ENCODE peak calls at places on chromosome 7, in eight cellular contexts. K is prostate gland, A is stomach, M is IMR-90, X is transverse colon, I is gastrocnemius medialis, S is adrenal gland, C is ovary. B is an unnamed sample.
A peak's percentile ranks its signal among the peaks of the same experiment; 100 is the strongest.

GRCh38 chr7:28433604-28434254 is 21.4 kb downstream of the CREB5 start:
- DNase-seq in A (no peak), M (peak; percentile 52), K (no peak), C (no peak), S (no peak), X (no peak), I (no peak), B (no peak)

GRCh38 chr7:16137944-16138343 is 283.4 kb downstream of the CRPPA start:
- DNase-seq in K (no peak), X (no peak), M (no peak), I (no peak), S (no peak), A (no peak), C (no peak), B (no peak)

GRCh38 chr7:138257459-138258193 is 181.4 kb downstream of the AKR1D1 start:
- DNase-seq in S (peak; percentile 53), X (no peak), K (no peak), C (no peak), A (peak; percentile 65), M (no peak), I (no peak), B (no peak)

GRCh38 chr7:22364910-22365309 is 8.0 kb upstream of the RAPGEF5 start:
- DNase-seq in X (no peak), I (no peak), A (no peak), C (no peak), S (no peak), K (no peak), M (no peak), B (no peak)

GRCh38 chr7:125857606-125858005 is 928.0 kb upstream of the POT1 start:
- DNase-seq in X (no peak), I (no peak), C (no peak), K (no peak), S (no peak), M (no peak), A (no peak), B (no peak)

GRCh38 chr7:135510603-135511183 is 791 bp upstream of the CNOT4 start:
- DNase-seq in I (no peak), A (no peak), X (no peak), C (no peak), S (no peak), K (peak; percentile 4), M (peak; percentile 41), B (no peak)

GRCh38 chr7:133401225-133401624 is 148.3 kb downstream of the EXOC4 start:
- DNase-seq in X (no peak), S (no peak), C (no peak), K (no peak), I (no peak), A (no peak), M (peak; percentile 11), B (no peak)

GRCh38 chr7:140403878-140404564 is at the start of gene RAB19:
- DNase-seq in A (peak; percentile 77), I (no peak), M (no peak), X (peak; percentile 75), S (no peak), K (peak; percentile 51), C (no peak), B (no peak)

GRCh38 chr7:89308535-89308934 is 513.0 kb upstream of the TEX47 start:
- DNase-seq in I (no peak), S (no peak), K (peak; percentile 52), X (no peak), A (no peak), C (no peak), M (no peak), B (no peak)

GRCh38 chr7:117950601-117951278 is 77.5 kb upstream of the CTTNBP2 start:
- DNase-seq in K (no peak), X (peak; percentile 62), S (no peak), C (no peak), M (no peak), I (no peak), A (no peak), B (no peak)

GRCh38 chr7:114789942-114790341 is 132.0 kb upstream of the MDFIC start:
- DNase-seq in M (peak; percentile 87), X (no peak), S (no peak), K (no peak), I (no peak), A (no peak), C (no peak), B (no peak)

GRCh38 chr7:52936750-52937149 is 98.7 kb upstream of the POM121L12 start:
- DNase-seq in C (no peak), M (no peak), S (no peak), K (no peak), X (no peak), I (no peak), A (no peak), B (no peak)

GRCh38 chr7:101896312-101896711 is 78.9 kb downstream of the CUX1 start:
- DNase-seq in I (no peak), M (no peak), A (no peak), C (no peak), X (no peak), K (no peak), S (no peak), B (no peak)

GRCh38 chr7:8172372-8173354 is 89.3 kb downstream of the ICA1 start:
- DNase-seq in I (no peak), K (no peak), X (no peak), M (no peak), C (no peak), S (no peak), A (no peak), B (no peak)

GRCh38 chr7:28759373-28760013 is 198.6 kb downstream of the TRIL start:
- DNase-seq in A (no peak), M (peak; percentile 80), X (no peak), I (no peak), S (no peak), C (no peak), K (no peak), B (no peak)

GRCh38 chr7:17144313-17144712 is 154.1 kb upstream of the AHR start:
- DNase-seq in A (no peak), M (peak; percentile 46), K (no peak), I (no peak), S (no peak), X (no peak), C (no peak), B (no peak)

GRCh38 chr7:48384180-48384752 is 213.0 kb downstream of the ABCA13 start:
- DNase-seq in A (no peak), K (no peak), M (no peak), I (no peak), S (no peak), C (no peak), X (no peak), B (no peak)

GRCh38 chr7:100684534-100685042 is 9.5 kb downstream of the GIGYF1 start:
- DNase-seq in I (no peak), C (no peak), S (no peak), K (no peak), M (no peak), A (no peak), X (no peak), B (no peak)

GRCh38 chr7:30403477-30403876 is 75.1 kb downstream of the NOD1 start:
- DNase-seq in A (no peak), K (no peak), C (no peak), X (peak; percentile 56), M (no peak), I (no peak), S (no peak), B (no peak)

GRCh38 chr7:157193274-157193673 is 54.5 kb downstream of the UBE3C start:
- DNase-seq in I (no peak), S (no peak), C (no peak), X (no peak), M (no peak), A (no peak), K (no peak), B (no peak)

GRCh38 chr7:157188091-157188665 is 49.5 kb downstream of the UBE3C start:
- DNase-seq in A (no peak), M (no peak), S (no peak), I (no peak), C (no peak), K (no peak), X (no peak), B (no peak)

GRCh38 chr7:157194948-157195347 is 56.2 kb downstream of the UBE3C start:
- DNase-seq in M (no peak), X (no peak), K (no peak), S (no peak), I (no peak), C (no peak), A (no peak), B (no peak)

GRCh38 chr7:157192861-157193260 is 54.1 kb downstream of the UBE3C start:
- DNase-seq in I (no peak), X (no peak), A (no peak), C (no peak), M (no peak), S (no peak), K (no peak), B (no peak)

GRCh38 chr7:157189405-157189804 is 50.7 kb downstream of the UBE3C start:
- DNase-seq in A (no peak), M (no peak), C (no peak), S (no peak), X (no peak), I (no peak), K (no peak), B (no peak)
- TF ChIP-seq POLR2A in A (no peak), M (no peak), C (no peak), S (no peak), X (no peak), I (no peak), K (no peak), B (no peak)

DNA sequence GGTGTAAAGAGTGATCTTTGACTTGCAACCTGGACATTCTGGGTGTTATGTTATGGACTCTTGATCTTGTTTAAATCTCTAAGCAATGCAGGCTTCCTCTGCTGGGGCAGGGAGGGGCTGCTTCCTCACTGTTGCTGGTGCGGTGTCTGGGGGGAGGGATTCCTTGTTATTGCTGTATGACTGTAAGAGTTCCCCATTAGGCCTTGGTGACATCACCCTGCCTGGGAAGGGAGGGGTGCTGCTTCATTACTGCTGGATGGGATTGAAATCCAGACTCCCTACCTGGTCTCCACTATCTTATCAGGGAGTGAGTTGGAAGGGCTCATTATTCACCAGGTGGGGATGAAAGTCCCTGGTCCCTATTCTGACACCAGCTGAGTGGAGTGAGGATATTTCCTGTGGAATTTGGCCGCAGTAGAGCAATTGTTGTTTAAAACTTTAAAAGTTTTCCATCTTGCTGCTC is 8.8 kb downstream of the OGDH start:
- DNase-seq in K (no peak), M (peak; percentile 48), X (peak; percentile 76), S (peak; percentile 53), I (no peak), A (peak; percentile 40), C (no peak), B (no peak)
- H3K4me1 ChIP-seq in K (peaks cover 6% of the 10 kb centered on the region), M (peaks cover 5% of the 10 kb centered on the region), X (peaks cover 66% of the 10 kb centered on the region), S (peaks cover 11% of the 10 kb centered on the region), I (peaks cover 70% of the 10 kb centered on the region), A (peaks cover 25% of the 10 kb centered on the region), C (peaks cover 5% of the 10 kb centered on the region), B (peaks cover 7% of the 10 kb centered on the region)

DNA sequence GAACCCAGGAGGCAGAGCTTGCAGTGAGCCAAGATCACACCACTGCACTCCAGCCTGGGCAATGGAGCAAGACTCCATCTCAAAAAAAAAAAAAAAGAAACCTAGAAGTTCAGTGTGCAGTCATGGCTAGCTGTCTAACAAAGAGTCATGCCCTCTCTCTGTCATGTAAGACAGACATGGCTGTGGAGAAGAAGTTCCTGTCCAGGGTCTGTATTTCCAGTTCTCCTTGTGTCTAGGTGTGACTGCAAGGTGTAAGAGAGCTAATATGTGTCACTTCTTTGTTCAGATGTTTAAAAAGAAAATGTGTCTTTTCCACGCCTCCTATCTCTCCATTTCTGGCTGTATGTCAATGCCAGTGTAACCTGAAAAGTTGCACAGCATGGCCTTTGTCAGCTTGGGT is 139.5 kb downstream of the NRCAM start:
- DNase-seq in M (no peak), S (no peak), I (no peak), C (no peak), K (no peak), X (no peak), A (no peak), B (no peak)
- TF ChIP-seq CTCF in M (no peak), S (no peak), I (no peak), C (no peak), K (no peak), X (no peak), A (no peak), B (no peak)

GRCh38 chr7:66740302-66740979 is at the start of gene RABGEF1:
- DNase-seq in K (peak; percentile 97), M (peak; percentile 93), S (peak; percentile 97), I (peak; percentile 95), C (peak; percentile 99), A (peak; percentile 99), X (peak; percentile 99), B (peak; percentile 97)
- TF ChIP-seq POLR2A in K (peak; percentile 92), M (peak; percentile 98), S (peak; percentile 94), I (peak; percentile 91), C (peak; percentile 95), A (no peak), X (peak; percentile 97), B (peak; percentile 91)